ENCODE peak calls at places on chromosomes 5 and 9, in six cellular contexts. B, U, X, E, G and H are unnamed samples.
A peak's percentile ranks its signal among the peaks of the same experiment; 100 is the strongest.

GRCh38 chr5:132498152-132498551 is 7.6 kb upstream of the IRF1 start:
- DNase-seq in B (no peak), U (peak; percentile 85), X (no peak), E (peak; percentile 89), G (peak; percentile 50), H (no peak)

GRCh38 chr5:78527925-78528324 is 120.6 kb downstream of the LHFPL2 start:
- DNase-seq in B (no peak), U (peak; percentile 47), X (no peak), E (no peak), G (no peak), H (no peak)

GRCh38 chr5:95862636-95863382 is 40.3 kb upstream of the GLRX start:
- DNase-seq in B (no peak), U (no peak), X (no peak), E (no peak), G (no peak), H (no peak)

GRCh38 chr9:19913151-19913550 is 124.3 kb upstream of the SLC24A2 start:
- DNase-seq in B (no peak), U (no peak), X (no peak), E (no peak), G (no peak), H (no peak)

GRCh38 chr5:95822408-95823240 is at the start of gene GLRX:
- DNase-seq in B (peak; percentile 75), U (peak; percentile 97), X (peak; percentile 74), E (peak; percentile 82), G (peak; percentile 80), H (peak; percentile 77)

GRCh38 chr9:86093788-86094555 is 5.4 kb downstream of the GOLM1 start:
- DNase-seq in B (no peak), U (no peak), X (no peak), E (no peak), G (peak; percentile 80), H (peak; percentile 77)

GRCh38 chr5:39780341-39780740 is 355.6 kb upstream of the DAB2 start:
- DNase-seq in B (no peak), U (peak; percentile 52), X (peak; percentile 49), E (no peak), G (no peak), H (no peak)

GRCh38 chr5:122182491-122182921 is 53.2 kb downstream of the ZNF474 start:
- DNase-seq in B (no peak), U (peak; percentile 92), X (peak; percentile 84), E (peak; percentile 70), G (no peak), H (no peak)

GRCh38 chr5:112012112-112012511 is 255.1 kb upstream of the NREP start:
- DNase-seq in B (no peak), U (peak; percentile 20), X (peak; percentile 89), E (no peak), G (no peak), H (no peak)

GRCh38 chr5:118033686-118034338 is 954.5 kb downstream of the DTWD2 start:
- DNase-seq in B (peak; percentile 47), U (no peak), X (no peak), E (no peak), G (no peak), H (no peak)

GRCh38 chr5:43553381-43553780 is 3.5 kb downstream of the PAIP1 start:
- DNase-seq in B (no peak), U (peak; percentile 30), X (no peak), E (no peak), G (no peak), H (no peak)

GRCh38 chr9:104386425-104387069 is 117.5 kb upstream of the OR13F1 start:
- DNase-seq in B (no peak), U (peak; percentile 65), X (peak; percentile 4), E (no peak), G (no peak), H (no peak)

GRCh38 chr9:130997925-130998595 is 10.9 kb upstream of the LAMC3 start:
- DNase-seq in B (peak; percentile 87), U (peak; percentile 87), X (peak; percentile 53), E (peak; percentile 74), G (peak; percentile 73), H (peak; percentile 76)

GRCh38 chr5:177176175-177176704 is 42.7 kb downstream of the NSD1 start:
- DNase-seq in B (no peak), U (peak; percentile 22), X (no peak), E (no peak), G (no peak), H (peak; percentile 13)

GRCh38 chr5:134446938-134447337 is 35.3 kb upstream of the CDKN2AIPNL start:
- DNase-seq in B (no peak), U (no peak), X (no peak), E (no peak), G (peak; percentile 65), H (no peak)

GRCh38 chr5:43416233-43416987 is 4.2 kb upstream of the CCL28 start:
- DNase-seq in B (no peak), U (no peak), X (no peak), E (no peak), G (no peak), H (no peak)

GRCh38 chr9:27033815-27034403 is 28.4 kb upstream of the LRRC19 start:
- DNase-seq in B (no peak), U (peak; percentile 54), X (peak; percentile 31), E (no peak), G (no peak), H (no peak)

GRCh38 chr5:125311743-125312142 is 565.3 kb upstream of the ZNF608 start:
- DNase-seq in B (no peak), U (peak; percentile 87), X (peak; percentile 80), E (no peak), G (no peak), H (no peak)

DNA sequence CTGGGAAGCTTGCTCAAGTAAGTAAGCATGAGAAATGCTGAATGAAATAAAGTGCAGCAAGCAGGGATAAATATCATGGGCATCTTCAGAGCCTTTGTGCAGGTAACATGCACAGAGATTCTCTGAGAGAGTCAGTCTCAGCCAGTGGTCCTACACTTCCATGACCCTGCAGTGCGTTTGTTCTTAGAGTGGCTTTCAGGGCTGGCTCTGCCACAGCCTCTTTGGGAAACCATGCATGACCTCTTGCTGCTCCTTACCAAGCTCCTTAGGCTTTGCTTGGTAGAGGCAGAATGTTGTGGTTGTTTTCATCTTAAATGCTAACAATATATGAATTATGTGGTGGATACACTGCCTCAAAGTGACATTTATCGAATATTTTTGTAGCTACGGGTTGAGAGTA is 5.4 kb downstream of the SYK start:
- DNase-seq in B (no peak), U (no peak), X (no peak), E (no peak), G (no peak), H (no peak)
- H3K4me3 ChIP-seq in B (no peak overlapping the region), U (no peak overlapping the region), X (no peak overlapping the region), E (no peak overlapping the region), G (no peak overlapping the region), H (no peak overlapping the region)

GRCh38 chr5:60842859-60843692 is 993 bp downstream of the ELOVL7 start:
- DNase-seq in B (no peak), U (peak; percentile 38), X (peak; percentile 12), E (no peak), G (peak; percentile 67), H (no peak)
- H3K27me3 ChIP-seq in B (peaks cover 32% of the 10 kb centered on the region), U (peaks cover 63% of the 10 kb centered on the region), X (peaks cover 40% of the 10 kb centered on the region), E (no peaks in the 10 kb centered on the region), G (no peaks in the 10 kb centered on the region), H (peaks cover 30% of the 10 kb centered on the region)

GRCh38 chr5:168329302-168329701 is 37.9 kb downstream of the WWC1 start:
- DNase-seq in B (no peak), U (no peak), X (peak; percentile 37), E (no peak), G (no peak), H (no peak)
- H3K4me1 ChIP-seq in B (no peaks in the 10 kb centered on the region), U (peaks cover 27% of the 10 kb centered on the region), X (peaks cover 25% of the 10 kb centered on the region), E (no peaks in the 10 kb centered on the region), G (peaks cover 22% of the 10 kb centered on the region), H (peaks cover 27% of the 10 kb centered on the region)

GRCh38 chr5:157918811-157919742 is 60.1 kb upstream of the CLINT1 start:
- DNase-seq in B (no peak), U (peak; percentile 14), X (no peak), E (no peak), G (peak; percentile 64), H (peak; percentile 80)

GRCh38 chr5:157920828-157921170 is 61.9 kb upstream of the CLINT1 start:
- DNase-seq in B (no peak), U (no peak), X (no peak), E (no peak), G (no peak), H (no peak)

GRCh38 chr5:157915638-157916037 is 56.7 kb upstream of the CLINT1 start:
- DNase-seq in B (peak; percentile 90), U (no peak), X (no peak), E (peak; percentile 91), G (no peak), H (peak; percentile 90)

GRCh38 chr5:157914389-157914788 is 55.4 kb upstream of the CLINT1 start:
- DNase-seq in B (no peak), U (no peak), X (no peak), E (no peak), G (no peak), H (no peak)

DNA sequence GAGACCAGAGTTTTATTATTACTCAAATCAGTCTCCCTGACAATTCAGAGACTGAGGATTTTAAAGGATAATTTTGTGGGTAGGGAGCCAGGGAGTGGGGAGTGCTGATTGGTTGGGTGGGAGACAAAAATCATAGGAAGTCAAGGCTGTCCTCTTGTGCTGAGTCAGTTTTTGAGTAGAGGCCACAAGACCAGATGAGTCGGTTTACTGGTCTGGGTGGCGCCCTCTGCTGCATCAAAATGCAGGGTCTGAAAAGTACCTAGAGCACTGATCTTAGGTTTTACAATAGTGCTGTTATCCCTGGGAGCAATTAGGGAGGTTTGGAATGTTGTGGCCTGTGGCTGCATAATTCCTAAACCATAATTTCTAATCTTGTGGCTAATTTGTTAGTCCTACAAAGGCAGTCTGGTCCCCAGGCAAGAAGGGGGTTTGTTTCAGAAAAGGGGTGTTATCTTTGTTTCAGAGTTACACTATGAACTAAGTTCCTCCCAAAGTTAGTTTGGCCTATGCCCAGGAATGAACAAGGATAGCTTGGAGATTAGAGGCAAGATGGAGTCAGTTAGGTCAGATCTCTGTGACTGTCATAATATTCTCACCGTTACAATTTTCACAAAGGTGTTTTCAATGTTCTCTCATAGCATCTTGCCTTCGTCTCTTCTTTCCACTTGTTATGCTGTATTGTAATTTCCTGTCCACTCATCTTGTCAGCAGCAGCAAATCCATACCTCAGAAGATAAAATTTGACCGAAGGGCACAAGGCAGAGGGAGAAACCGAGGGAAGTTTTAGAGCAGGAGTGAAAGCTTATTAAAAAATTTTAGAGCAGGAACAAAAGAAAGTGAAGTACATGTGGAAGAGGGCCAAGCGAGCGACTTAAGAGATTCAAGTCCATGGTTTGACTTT is 59.2 kb upstream of the CLINT1 start:
- DNase-seq in B (peak; percentile 73), U (peak; percentile 90), X (peak; percentile 66), E (peak; percentile 78), G (peak; percentile 72), H (peak; percentile 77)
- H3K4me3 ChIP-seq in B (no peak overlapping the region), U (no peak overlapping the region), X (no peak overlapping the region), E (no peak overlapping the region), G (no peak overlapping the region), H (no peak overlapping the region)

DNA sequence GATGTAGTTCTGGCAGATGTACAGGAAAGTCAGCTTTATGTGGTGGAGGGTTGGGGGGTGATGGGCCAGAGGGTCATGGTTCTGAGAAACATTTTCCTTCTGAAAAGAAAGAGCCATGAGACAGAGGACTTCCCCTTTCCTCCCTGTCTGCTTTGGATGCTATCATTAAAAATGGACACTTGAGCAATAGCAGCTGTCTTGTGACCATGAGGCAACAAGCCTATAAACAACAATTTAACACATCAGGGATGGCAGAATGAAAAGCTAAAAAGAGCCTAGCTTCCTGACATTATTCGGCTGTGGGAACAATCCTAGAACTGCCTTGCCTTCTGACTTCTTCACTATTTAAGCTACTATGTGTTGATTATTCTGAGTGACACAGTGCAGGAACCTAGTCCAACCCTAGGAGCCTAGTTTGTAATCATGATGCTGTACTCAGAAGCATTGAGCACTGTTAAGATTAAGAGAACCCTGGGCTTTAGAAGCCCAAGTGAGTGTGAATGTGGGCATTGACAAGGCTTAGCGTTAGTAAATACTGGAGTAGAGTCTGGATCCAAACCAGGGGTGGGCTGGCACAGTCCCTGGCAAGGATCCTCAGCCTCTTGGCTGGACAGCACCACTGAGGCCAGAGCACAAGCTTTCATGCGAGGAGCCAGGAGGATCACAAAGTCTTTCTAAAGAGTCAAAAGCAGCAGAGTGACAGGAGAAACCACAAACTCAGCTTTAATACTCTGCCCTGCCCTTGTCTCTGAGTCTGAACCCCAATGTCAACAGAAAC is 178.5 kb upstream of the EGFLAM start:
- DNase-seq in B (no peak), U (no peak), X (no peak), E (no peak), G (no peak), H (no peak)
- H3K27me3 ChIP-seq in B (no peaks in the 10 kb centered on the region), U (peaks cover 13% of the 10 kb centered on the region), X (no peaks in the 10 kb centered on the region), E (peaks cover 3% of the 10 kb centered on the region), G (no peaks in the 10 kb centered on the region), H (no peaks in the 10 kb centered on the region)